ENCODE peak calls at places on chromosome 13, in five cellular contexts. Y is DND-41, M is cardiac fibroblast, G is mucosa of descending colon, H is right lobe of liver. I is an unnamed sample.

GRCh38 chr13:109208522-109208921 is 577.9 kb downstream of the IRS2 start:
- DNase-seq in Y (no peak), M (no peak), G (no peak), H (no peak), I (no peak)

GRCh38 chr13:23512762-23513395 is 57.3 kb upstream of the TNFRSF19 start:
- DNase-seq in Y (no peak), M (no peak), G (no peak), H (no peak), I (no peak)

GRCh38 chr13:113084094-113084942 is 21.3 kb upstream of the F7 start:
- DNase-seq in Y (no peak), M (no peak), G (no peak), H (no peak), I (no peak)

GRCh38 chr13:39105110-39105509 is 66.9 kb downstream of the NHLRC3 start:
- DNase-seq in Y (no peak), M (peak), G (peak), H (no peak), I (no peak)

GRCh38 chr13:60689076-60689475 is 292.1 kb downstream of the TDRD3 start:
- DNase-seq in Y (no peak), M (no peak), G (no peak), H (no peak), I (no peak)

GRCh38 chr13:44181938-44182337 is 191.7 kb upstream of the SERP2 start:
- DNase-seq in Y (no peak), M (peak), G (no peak), H (no peak), I (no peak)

GRCh38 chr13:99143904-99144303 is 56.8 kb upstream of the UBAC2 start:
- DNase-seq in Y (no peak), M (no peak), G (no peak), H (no peak), I (no peak)

GRCh38 chr13:27607125-27607524 is 13.2 kb downstream of the LNX2 start:
- DNase-seq in Y (no peak), M (peak), G (peak), H (no peak), I (no peak)

GRCh38 chr13:27617801-27618411 is 2.4 kb downstream of the LNX2 start:
- DNase-seq in Y (no peak), M (no peak), G (no peak), H (no peak), I (peak)

GRCh38 chr13:45817833-45818232 is 33.7 kb downstream of the SIAH3 start:
- DNase-seq in Y (no peak), M (no peak), G (no peak), H (no peak), I (no peak)

GRCh38 chr13:40589285-40590109 is 76.9 kb downstream of the FOXO1 start:
- DNase-seq in Y (no peak), M (peak), G (peak), H (no peak), I (no peak)

GRCh38 chr13:51243832-51244231 is 21.6 kb downstream of the FAM124A start:
- DNase-seq in Y (no peak), M (no peak), G (no peak), H (no peak), I (no peak)

GRCh38 chr13:99218545-99218944 is 17.9 kb downstream of the UBAC2 start:
- DNase-seq in Y (no peak), M (no peak), G (no peak), H (peak), I (peak)

GRCh38 chr13:75705395-75705794 is 69.3 kb downstream of the LMO7 start:
- DNase-seq in Y (no peak), M (peak), G (no peak), H (no peak), I (no peak)

GRCh38 chr13:68125087-68125480 is 894.9 kb upstream of the PCDH9 start:
- DNase-seq in Y (no peak), M (no peak), G (no peak), H (no peak), I (no peak)

GRCh38 chr13:36945078-36945477 is 25.0 kb upstream of the SMAD9 start:
- DNase-seq in Y (no peak), M (no peak), G (no peak), H (no peak), I (no peak)

GRCh38 chr13:106498571-106498970 is 36.9 kb downstream of the EFNB2 start:
- DNase-seq in Y (peak), M (no peak), G (no peak), H (no peak), I (no peak)

GRCh38 chr13:101230271-101230890 is 185.9 kb downstream of the NALCN start:
- DNase-seq in Y (no peak), M (no peak), G (no peak), H (no peak), I (no peak)

GRCh38 chr13:80052286-80052685 is 288.6 kb downstream of the SPRY2 start:
- DNase-seq in Y (no peak), M (no peak), G (no peak), H (no peak), I (no peak)

GRCh38 chr13:109274188-109274821 is 512.1 kb downstream of the IRS2 start:
- DNase-seq in Y (no peak), M (peak), G (no peak), H (no peak), I (no peak)

GRCh38 chr13:112356190-112356589 is 20.0 kb upstream of the SPACA7 start:
- DNase-seq in Y (no peak), M (no peak), G (no peak), H (no peak), I (no peak)

GRCh38 chr13:48527955-48528354 is 4.9 kb downstream of the RCBTB2 start:
- DNase-seq in Y (no peak), M (no peak), G (no peak), H (no peak), I (no peak)
- H3K4me3 ChIP-seq in Y (no peak), M (no peak), G (no peak), H (no peak), I (no peak)

DNA sequence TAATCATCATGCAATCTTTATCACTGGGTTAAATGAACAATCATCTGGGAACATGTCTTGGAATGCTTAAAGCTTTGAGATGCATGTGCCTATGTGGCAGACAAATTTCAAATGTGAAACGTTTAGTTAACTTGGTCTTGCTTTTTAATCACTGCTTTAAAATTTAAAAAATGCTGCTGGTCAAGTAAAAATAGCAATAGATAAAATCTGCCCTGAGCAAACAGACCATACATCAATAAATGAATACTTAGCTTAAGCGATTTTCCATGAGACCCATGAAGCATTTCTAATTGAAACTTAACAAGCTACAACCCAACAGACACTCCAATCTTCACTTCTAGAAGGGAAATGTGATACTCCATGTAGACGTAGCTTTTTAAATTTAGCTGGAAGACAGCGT is 1.9 kb upstream of the KL start:
- DNase-seq in Y (no peak), M (no peak), G (no peak), H (no peak), I (no peak)
- TF ChIP-seq CTCF in Y (no peak), M (no peak), G (no peak), H (no peak), I (no peak)

DNA sequence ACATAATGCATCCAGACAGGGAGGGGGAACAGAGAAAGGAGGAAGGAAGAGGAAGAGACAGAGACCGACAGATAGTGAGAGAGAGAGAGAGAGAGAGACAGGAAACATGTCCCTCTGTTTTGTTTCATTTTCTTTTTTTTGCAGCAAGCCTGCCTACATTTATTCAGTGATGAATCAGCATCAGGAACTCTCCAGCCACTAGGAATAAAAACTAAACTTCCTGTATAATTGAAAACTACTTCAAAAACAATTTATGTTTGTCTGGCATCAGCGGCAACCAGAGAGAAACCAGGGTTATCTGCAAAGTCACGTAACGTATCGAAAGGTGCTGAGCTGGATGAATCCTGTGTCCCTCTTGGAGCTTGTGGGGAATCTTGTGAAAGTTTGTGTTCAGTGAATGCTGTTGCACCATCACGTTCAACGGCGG is 148.6 kb upstream of the SOX21 start:
- DNase-seq in Y (no peak), M (peak), G (peak), H (no peak), I (no peak)
- H3K4me3 ChIP-seq in Y (no peak), M (no peak), G (no peak), H (peak), I (no peak)

GRCh38 chr13:110713642-110713952 is at the start of gene ING1:
- DNase-seq in Y (no peak), M (no peak), G (no peak), H (no peak), I (no peak)

GRCh38 chr13:110711778-110712070 is 1.8 kb upstream of the ING1 start:
- DNase-seq in Y (no peak), M (peak), G (peak), H (no peak), I (no peak)

GRCh38 chr13:110713981-110714797 is 689 bp downstream of the ING1 start:
- DNase-seq in Y (peak), M (peak), G (peak), H (peak), I (no peak)

GRCh38 chr13:110712081-110712848 is 1.2 kb upstream of the ING1 start:
- DNase-seq in Y (peak), M (peak), G (peak), H (peak), I (no peak)

DNA sequence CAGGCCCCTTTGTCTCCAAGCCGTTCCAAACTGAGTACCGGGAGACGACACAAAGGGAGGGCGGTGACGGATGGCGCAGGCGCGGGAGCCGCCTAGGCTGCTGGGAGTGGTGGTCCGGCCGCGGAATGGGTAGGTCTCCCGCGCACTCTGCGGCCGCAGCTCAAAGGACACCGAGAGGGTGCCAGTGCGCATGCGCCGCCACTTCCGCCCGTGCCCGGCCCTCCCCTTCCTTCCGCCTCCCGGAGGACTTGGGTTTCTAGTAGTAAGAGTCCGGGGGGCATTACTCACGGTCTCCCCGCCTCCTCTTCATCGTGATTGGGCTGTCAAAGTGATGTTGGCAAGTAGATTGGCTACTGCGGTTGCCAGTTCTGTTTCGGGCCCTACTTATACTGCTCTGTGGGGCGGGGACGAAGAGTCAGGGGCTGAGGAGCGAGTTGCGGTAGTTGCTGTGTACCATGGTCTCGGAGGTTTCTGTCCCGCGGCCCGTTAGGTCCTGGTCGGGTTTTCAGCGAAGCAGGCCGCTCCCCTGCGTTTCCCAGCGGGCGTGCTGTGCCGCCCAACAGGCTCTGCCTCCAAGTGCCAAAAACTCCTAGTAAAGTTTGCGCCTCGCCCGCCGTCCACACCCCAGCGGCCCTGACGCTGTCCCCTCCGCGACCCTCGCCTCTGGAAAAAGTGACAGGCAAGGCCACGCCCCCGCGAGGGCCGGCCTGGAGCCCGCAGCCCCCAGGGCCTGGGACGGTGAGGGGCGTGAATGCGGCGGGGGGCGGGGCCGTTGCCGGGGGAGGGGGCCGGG is 455 bp upstream of the ING1 start:
- DNase-seq in Y (peak), M (peak), G (peak), H (peak), I (peak)
- TF ChIP-seq CTCF in Y (no peak), M (no peak), G (no peak), H (no peak), I (no peak)

DNA sequence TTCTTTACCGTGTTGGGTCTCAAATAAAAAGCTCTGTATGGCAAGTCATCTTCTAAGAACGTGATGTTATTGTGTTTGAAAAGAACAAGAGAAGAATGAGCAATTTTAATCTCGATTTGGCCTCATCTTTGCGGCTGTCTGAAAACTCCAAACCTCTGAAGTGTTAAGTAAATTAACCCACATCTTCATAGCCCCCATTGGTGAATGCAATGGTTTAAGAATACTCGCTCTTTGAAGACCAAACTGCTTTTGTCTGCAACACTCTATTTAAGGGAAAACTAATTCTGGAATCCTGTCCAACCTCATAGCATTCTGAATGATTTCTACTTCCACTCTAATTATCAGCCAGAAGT is 56.9 kb upstream of the SCEL start:
- DNase-seq in Y (no peak), M (no peak), G (no peak), H (no peak), I (no peak)
- H3K4me3 ChIP-seq in Y (peak), M (no peak), G (no peak), H (peak), I (no peak)

GRCh38 chr13:41991936-41992335 is 31.0 kb upstream of the VWA8 start:
- DNase-seq in Y (no peak), M (no peak), G (no peak), H (no peak), I (no peak)

GRCh38 chr13:41981961-41982723 is 21.2 kb upstream of the VWA8 start:
- DNase-seq in Y (no peak), M (peak), G (no peak), H (no peak), I (no peak)

GRCh38 chr13:41988244-41988643 is 27.3 kb upstream of the VWA8 start:
- DNase-seq in Y (no peak), M (no peak), G (no peak), H (no peak), I (no peak)

DNA sequence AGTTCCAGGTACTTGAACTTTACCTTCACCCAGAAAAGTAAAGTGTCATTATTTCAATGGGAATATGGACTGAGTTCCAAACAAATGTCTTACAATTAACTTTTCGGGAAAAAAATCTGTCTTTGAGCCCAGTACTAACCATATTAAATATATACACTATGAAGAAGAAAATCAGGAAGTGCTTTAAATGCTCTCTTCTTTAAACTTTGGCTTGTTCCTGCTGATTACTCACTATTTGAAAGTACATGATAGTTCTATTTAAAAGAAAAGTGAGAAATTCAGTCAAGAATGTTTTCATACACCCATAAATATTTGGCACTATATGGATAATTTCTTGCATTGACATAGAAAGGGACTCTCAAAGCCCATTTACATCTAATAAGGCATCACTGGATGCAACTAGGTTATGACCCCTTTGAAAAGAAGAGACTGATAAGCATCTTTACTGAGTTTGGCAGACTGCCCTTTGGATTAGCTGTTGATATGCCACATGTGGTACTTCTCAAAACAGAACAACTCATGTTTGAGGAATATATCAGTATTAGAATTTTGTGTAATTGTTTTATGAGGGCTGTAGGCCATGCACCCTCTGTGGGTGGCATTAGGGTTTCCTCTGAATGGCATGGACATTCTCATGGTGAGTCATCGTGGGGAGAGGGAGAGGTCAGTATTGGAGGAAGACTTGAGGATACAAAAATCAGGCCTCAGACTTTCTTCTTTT is 25.0 kb upstream of the VWA8 start:
- DNase-seq in Y (no peak), M (peak), G (no peak), H (no peak), I (peak)
- TF ChIP-seq CTCF in Y (no peak), M (no peak), G (no peak), H (no peak), I (no peak)